ENCODE peak calls at places on chromosomes 13 and 19, in five cellular contexts. One of them, this sample, is unnamed.

GRCh38 chr19:12884926-12885748 is 1.9 kb downstream of the KLF1 start:
- DNase-seq in left colon: peak
- DNase-seq in fibroblast of the aortic adventitia: peak
- DNase-seq in stimulated activated CD4-positive, alpha-beta T cell treated with anti-CD3 and anti-CD28 coated beads, Interleukin-2, amount 100 ng/mL, for 48 hours: peak
- DNase-seq in stimulated activated naive CD8-positive, alpha-beta T cell treated with anti-CD3 and anti-CD28 coated beads, Interleukin-15, Interleukin-2, amounts not matched to agents 100 U/mL and 50 U/mL, for 24 hours: peak
- DNase-seq in this sample: no peak

GRCh38 chr19:38654478-38655079 is 7.1 kb downstream of the ACTN4 start:
- DNase-seq in left colon: no peak
- DNase-seq in fibroblast of the aortic adventitia: no peak
- DNase-seq in stimulated activated CD4-positive, alpha-beta T cell treated with anti-CD3 and anti-CD28 coated beads, Interleukin-2, amount 100 ng/mL, for 48 hours: no peak
- DNase-seq in stimulated activated naive CD8-positive, alpha-beta T cell treated with anti-CD3 and anti-CD28 coated beads, Interleukin-15, Interleukin-2, amounts not matched to agents 100 U/mL and 50 U/mL, for 24 hours: no peak
- DNase-seq in this sample: no peak

GRCh38 chr19:57245066-57245465 is 4.6 kb downstream of the ZNF805 start:
- DNase-seq in left colon: no peak
- DNase-seq in fibroblast of the aortic adventitia: no peak
- DNase-seq in stimulated activated CD4-positive, alpha-beta T cell treated with anti-CD3 and anti-CD28 coated beads, Interleukin-2, amount 100 ng/mL, for 48 hours: no peak
- DNase-seq in stimulated activated naive CD8-positive, alpha-beta T cell treated with anti-CD3 and anti-CD28 coated beads, Interleukin-15, Interleukin-2, amounts not matched to agents 100 U/mL and 50 U/mL, for 24 hours: no peak
- DNase-seq in this sample: no peak

GRCh38 chr13:50898338-50898737 is 11.3 kb upstream of the RNASEH2B start:
- DNase-seq in left colon: no peak
- DNase-seq in fibroblast of the aortic adventitia: no peak
- DNase-seq in stimulated activated CD4-positive, alpha-beta T cell treated with anti-CD3 and anti-CD28 coated beads, Interleukin-2, amount 100 ng/mL, for 48 hours: no peak
- DNase-seq in stimulated activated naive CD8-positive, alpha-beta T cell treated with anti-CD3 and anti-CD28 coated beads, Interleukin-15, Interleukin-2, amounts not matched to agents 100 U/mL and 50 U/mL, for 24 hours: no peak
- DNase-seq in this sample: no peak

GRCh38 chr13:112141643-112142400 is 74.9 kb downstream of the SOX1 start:
- DNase-seq in left colon: peak
- DNase-seq in fibroblast of the aortic adventitia: no peak
- DNase-seq in stimulated activated CD4-positive, alpha-beta T cell treated with anti-CD3 and anti-CD28 coated beads, Interleukin-2, amount 100 ng/mL, for 48 hours: no peak
- DNase-seq in stimulated activated naive CD8-positive, alpha-beta T cell treated with anti-CD3 and anti-CD28 coated beads, Interleukin-15, Interleukin-2, amounts not matched to agents 100 U/mL and 50 U/mL, for 24 hours: no peak
- DNase-seq in this sample: no peak

GRCh38 chr13:51585234-51585672 is 991 bp downstream of the WDFY2 start:
- DNase-seq in left colon: no peak
- DNase-seq in fibroblast of the aortic adventitia: peak
- DNase-seq in stimulated activated CD4-positive, alpha-beta T cell treated with anti-CD3 and anti-CD28 coated beads, Interleukin-2, amount 100 ng/mL, for 48 hours: no peak
- DNase-seq in stimulated activated naive CD8-positive, alpha-beta T cell treated with anti-CD3 and anti-CD28 coated beads, Interleukin-15, Interleukin-2, amounts not matched to agents 100 U/mL and 50 U/mL, for 24 hours: no peak
- DNase-seq in this sample: no peak

GRCh38 chr13:78098249-78098648 is 179.6 kb upstream of the EDNRB start:
- DNase-seq in left colon: no peak
- DNase-seq in fibroblast of the aortic adventitia: no peak
- DNase-seq in stimulated activated CD4-positive, alpha-beta T cell treated with anti-CD3 and anti-CD28 coated beads, Interleukin-2, amount 100 ng/mL, for 48 hours: no peak
- DNase-seq in stimulated activated naive CD8-positive, alpha-beta T cell treated with anti-CD3 and anti-CD28 coated beads, Interleukin-15, Interleukin-2, amounts not matched to agents 100 U/mL and 50 U/mL, for 24 hours: no peak
- DNase-seq in this sample: no peak

GRCh38 chr19:50968709-50969412 is 530 bp downstream of the KLK6 start:
- DNase-seq in left colon: no peak
- DNase-seq in fibroblast of the aortic adventitia: no peak
- DNase-seq in stimulated activated CD4-positive, alpha-beta T cell treated with anti-CD3 and anti-CD28 coated beads, Interleukin-2, amount 100 ng/mL, for 48 hours: no peak
- DNase-seq in stimulated activated naive CD8-positive, alpha-beta T cell treated with anti-CD3 and anti-CD28 coated beads, Interleukin-15, Interleukin-2, amounts not matched to agents 100 U/mL and 50 U/mL, for 24 hours: no peak
- DNase-seq in this sample: peak

GRCh38 chr13:108044929-108045328 is 170.4 kb downstream of the LIG4 start:
- DNase-seq in left colon: no peak
- DNase-seq in fibroblast of the aortic adventitia: no peak
- DNase-seq in stimulated activated CD4-positive, alpha-beta T cell treated with anti-CD3 and anti-CD28 coated beads, Interleukin-2, amount 100 ng/mL, for 48 hours: no peak
- DNase-seq in stimulated activated naive CD8-positive, alpha-beta T cell treated with anti-CD3 and anti-CD28 coated beads, Interleukin-15, Interleukin-2, amounts not matched to agents 100 U/mL and 50 U/mL, for 24 hours: no peak
- DNase-seq in this sample: no peak

GRCh38 chr19:11963566-11964355 is 1.1 kb upstream of the ZNF763 start:
- DNase-seq in left colon: peak
- DNase-seq in fibroblast of the aortic adventitia: peak
- DNase-seq in stimulated activated CD4-positive, alpha-beta T cell treated with anti-CD3 and anti-CD28 coated beads, Interleukin-2, amount 100 ng/mL, for 48 hours: peak
- DNase-seq in stimulated activated naive CD8-positive, alpha-beta T cell treated with anti-CD3 and anti-CD28 coated beads, Interleukin-15, Interleukin-2, amounts not matched to agents 100 U/mL and 50 U/mL, for 24 hours: peak
- DNase-seq in this sample: peak

GRCh38 chr19:47228168-47228936 is 2.6 kb downstream of the BBC3 start:
- DNase-seq in left colon: peak
- DNase-seq in fibroblast of the aortic adventitia: peak
- DNase-seq in stimulated activated CD4-positive, alpha-beta T cell treated with anti-CD3 and anti-CD28 coated beads, Interleukin-2, amount 100 ng/mL, for 48 hours: no peak
- DNase-seq in stimulated activated naive CD8-positive, alpha-beta T cell treated with anti-CD3 and anti-CD28 coated beads, Interleukin-15, Interleukin-2, amounts not matched to agents 100 U/mL and 50 U/mL, for 24 hours: peak
- DNase-seq in this sample: peak

GRCh38 chr19:39974377-39975155 is 3.6 kb downstream of the PSMC4 start:
- DNase-seq in left colon: no peak
- DNase-seq in fibroblast of the aortic adventitia: no peak
- DNase-seq in stimulated activated CD4-positive, alpha-beta T cell treated with anti-CD3 and anti-CD28 coated beads, Interleukin-2, amount 100 ng/mL, for 48 hours: no peak
- DNase-seq in stimulated activated naive CD8-positive, alpha-beta T cell treated with anti-CD3 and anti-CD28 coated beads, Interleukin-15, Interleukin-2, amounts not matched to agents 100 U/mL and 50 U/mL, for 24 hours: peak
- DNase-seq in this sample: no peak

GRCh38 chr13:82661126-82661525 is 1221.1 kb downstream of the SLITRK1 start:
- DNase-seq in left colon: no peak
- DNase-seq in fibroblast of the aortic adventitia: no peak
- DNase-seq in stimulated activated CD4-positive, alpha-beta T cell treated with anti-CD3 and anti-CD28 coated beads, Interleukin-2, amount 100 ng/mL, for 48 hours: no peak
- DNase-seq in stimulated activated naive CD8-positive, alpha-beta T cell treated with anti-CD3 and anti-CD28 coated beads, Interleukin-15, Interleukin-2, amounts not matched to agents 100 U/mL and 50 U/mL, for 24 hours: no peak
- DNase-seq in this sample: no peak

GRCh38 chr13:36124236-36124822 is 6.9 kb downstream of the DCLK1 start:
- DNase-seq in left colon: no peak
- DNase-seq in fibroblast of the aortic adventitia: peak
- DNase-seq in stimulated activated CD4-positive, alpha-beta T cell treated with anti-CD3 and anti-CD28 coated beads, Interleukin-2, amount 100 ng/mL, for 48 hours: no peak
- DNase-seq in stimulated activated naive CD8-positive, alpha-beta T cell treated with anti-CD3 and anti-CD28 coated beads, Interleukin-15, Interleukin-2, amounts not matched to agents 100 U/mL and 50 U/mL, for 24 hours: no peak
- DNase-seq in this sample: peak

GRCh38 chr13:37417042-37417441 is 181.5 kb downstream of the POSTN start:
- DNase-seq in left colon: no peak
- DNase-seq in fibroblast of the aortic adventitia: no peak
- DNase-seq in stimulated activated CD4-positive, alpha-beta T cell treated with anti-CD3 and anti-CD28 coated beads, Interleukin-2, amount 100 ng/mL, for 48 hours: no peak
- DNase-seq in stimulated activated naive CD8-positive, alpha-beta T cell treated with anti-CD3 and anti-CD28 coated beads, Interleukin-15, Interleukin-2, amounts not matched to agents 100 U/mL and 50 U/mL, for 24 hours: no peak
- DNase-seq in this sample: peak

GRCh38 chr13:102326381-102327118 is 75.3 kb downstream of the FGF14 start:
- DNase-seq in left colon: no peak
- DNase-seq in fibroblast of the aortic adventitia: no peak
- DNase-seq in stimulated activated CD4-positive, alpha-beta T cell treated with anti-CD3 and anti-CD28 coated beads, Interleukin-2, amount 100 ng/mL, for 48 hours: no peak
- DNase-seq in stimulated activated naive CD8-positive, alpha-beta T cell treated with anti-CD3 and anti-CD28 coated beads, Interleukin-15, Interleukin-2, amounts not matched to agents 100 U/mL and 50 U/mL, for 24 hours: no peak
- DNase-seq in this sample: no peak

GRCh38 chr19:1001538-1002166 is 1.4 kb downstream of the GRIN3B start:
- DNase-seq in left colon: peak
- DNase-seq in fibroblast of the aortic adventitia: no peak
- DNase-seq in stimulated activated CD4-positive, alpha-beta T cell treated with anti-CD3 and anti-CD28 coated beads, Interleukin-2, amount 100 ng/mL, for 48 hours: peak
- DNase-seq in stimulated activated naive CD8-positive, alpha-beta T cell treated with anti-CD3 and anti-CD28 coated beads, Interleukin-15, Interleukin-2, amounts not matched to agents 100 U/mL and 50 U/mL, for 24 hours: peak
- DNase-seq in this sample: no peak

GRCh38 chr13:18212873-18213272 is 968.8 kb downstream of the TUBA3C start:
- DNase-seq in left colon: no peak
- DNase-seq in fibroblast of the aortic adventitia: no peak
- DNase-seq in stimulated activated CD4-positive, alpha-beta T cell treated with anti-CD3 and anti-CD28 coated beads, Interleukin-2, amount 100 ng/mL, for 48 hours: peak
- DNase-seq in stimulated activated naive CD8-positive, alpha-beta T cell treated with anti-CD3 and anti-CD28 coated beads, Interleukin-15, Interleukin-2, amounts not matched to agents 100 U/mL and 50 U/mL, for 24 hours: peak
- DNase-seq in this sample: peak

GRCh38 chr13:114126789-114127472 is 5.5 kb downstream of the RASA3 start:
- DNase-seq in left colon: no peak
- DNase-seq in fibroblast of the aortic adventitia: no peak
- DNase-seq in stimulated activated CD4-positive, alpha-beta T cell treated with anti-CD3 and anti-CD28 coated beads, Interleukin-2, amount 100 ng/mL, for 48 hours: no peak
- DNase-seq in stimulated activated naive CD8-positive, alpha-beta T cell treated with anti-CD3 and anti-CD28 coated beads, Interleukin-15, Interleukin-2, amounts not matched to agents 100 U/mL and 50 U/mL, for 24 hours: peak
- DNase-seq in this sample: no peak

GRCh38 chr13:38350114-38350617 is 515 bp downstream of the UFM1 start:
- DNase-seq in left colon: peak
- DNase-seq in fibroblast of the aortic adventitia: no peak
- DNase-seq in stimulated activated CD4-positive, alpha-beta T cell treated with anti-CD3 and anti-CD28 coated beads, Interleukin-2, amount 100 ng/mL, for 48 hours: peak
- DNase-seq in stimulated activated naive CD8-positive, alpha-beta T cell treated with anti-CD3 and anti-CD28 coated beads, Interleukin-15, Interleukin-2, amounts not matched to agents 100 U/mL and 50 U/mL, for 24 hours: peak
- DNase-seq in this sample: peak

GRCh38 chr19:13181747-13182388 is 31.7 kb downstream of the IER2 start:
- DNase-seq in left colon: peak
- DNase-seq in fibroblast of the aortic adventitia: peak
- DNase-seq in stimulated activated CD4-positive, alpha-beta T cell treated with anti-CD3 and anti-CD28 coated beads, Interleukin-2, amount 100 ng/mL, for 48 hours: no peak
- DNase-seq in stimulated activated naive CD8-positive, alpha-beta T cell treated with anti-CD3 and anti-CD28 coated beads, Interleukin-15, Interleukin-2, amounts not matched to agents 100 U/mL and 50 U/mL, for 24 hours: peak
- DNase-seq in this sample: peak

GRCh38 chr19:33284756-33285155 is 17.6 kb downstream of the CEBPA start:
- DNase-seq in left colon: no peak
- DNase-seq in fibroblast of the aortic adventitia: no peak
- DNase-seq in stimulated activated CD4-positive, alpha-beta T cell treated with anti-CD3 and anti-CD28 coated beads, Interleukin-2, amount 100 ng/mL, for 48 hours: no peak
- DNase-seq in stimulated activated naive CD8-positive, alpha-beta T cell treated with anti-CD3 and anti-CD28 coated beads, Interleukin-15, Interleukin-2, amounts not matched to agents 100 U/mL and 50 U/mL, for 24 hours: no peak
- DNase-seq in this sample: no peak

This sample was measured in MG63.